ENCODE peak calls at places on chromosome 2, in ten cellular contexts. Z, V, X, D, N, E, J, G, U and A are unnamed samples.

GRCh38 chr2:216234106-216234505 is 125.0 kb downstream of the XRCC5 start:
- DNase-seq in Z (no peak), U (no peak), V (no peak), D (no peak), J (no peak), X (no peak), N (no peak), E (no peak), G (no peak), A (no peak)

GRCh38 chr2:204695506-204695905 is 150.2 kb downstream of the PARD3B start:
- DNase-seq in G (no peak), V (no peak), E (no peak), X (peak), U (no peak), N (no peak), J (peak), D (no peak), Z (no peak), A (peak)

GRCh38 chr2:142716463-142717242 is 160.8 kb upstream of the KYNU start:
- DNase-seq in V (no peak), U (no peak), Z (no peak), G (no peak), N (peak), D (peak), J (peak), X (peak), E (no peak), A (peak)

GRCh38 chr2:637406-637776 is 39.8 kb downstream of the TMEM18 start:
- DNase-seq in U (no peak), X (no peak), G (peak), D (no peak), N (no peak), V (no peak), Z (no peak), E (no peak), J (no peak), A (no peak)

GRCh38 chr2:172480301-172481218 is 53.2 kb downstream of the ITGA6 start:
- DNase-seq in U (no peak), J (peak), G (no peak), E (peak), N (no peak), D (no peak), X (peak), Z (peak), V (peak), A (peak)

GRCh38 chr2:163735692-163736432 is at the start of gene FIGN:
- DNase-seq in V (no peak), N (peak), J (peak), X (peak), G (peak), U (peak), Z (peak), E (peak), D (peak), A (peak)

GRCh38 chr2:124542932-124543640 is 518.0 kb downstream of the CNTNAP5 start:
- DNase-seq in V (no peak), X (no peak), N (no peak), J (no peak), D (no peak), U (no peak), E (no peak), Z (no peak), G (no peak), A (no peak)

GRCh38 chr2:13638181-13638580 is 921.4 kb downstream of the TRIB2 start:
- DNase-seq in Z (no peak), U (no peak), X (no peak), E (no peak), D (peak), N (peak), J (peak), V (no peak), G (no peak), A (peak)

DNA sequence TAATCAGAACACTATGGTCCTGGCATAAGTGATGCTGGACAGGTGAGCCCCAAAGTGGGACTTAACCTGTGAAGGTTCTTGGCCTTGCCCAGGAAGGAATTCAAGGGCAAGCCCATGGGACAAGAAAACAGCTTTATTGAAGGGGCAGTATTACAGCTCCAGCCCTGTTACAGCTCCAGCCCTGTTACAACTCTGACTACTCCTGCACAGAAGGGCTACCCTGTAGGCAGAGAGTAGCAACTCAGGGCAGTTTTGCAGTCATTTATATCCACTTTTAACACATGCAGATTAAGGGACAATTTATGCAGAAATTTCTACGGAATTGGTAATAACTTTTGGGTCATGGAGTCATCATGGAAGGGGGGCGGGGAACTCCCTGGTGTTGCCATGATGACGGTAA is 15.7 kb downstream of the IL37 start:
- DNase-seq in E (no peak), Z (no peak), J (no peak), D (no peak), N (no peak), U (no peak), G (no peak), V (no peak), X (no peak), A (no peak)
- H3K4me3 ChIP-seq in E (no peak), Z (no peak), J (no peak), D (no peak), N (no peak), U (no peak), G (no peak), V (no peak), X (no peak), A (no peak)

GRCh38 chr2:55419514-55420243 is at the start of gene CCDC88A:
- DNase-seq in J (peak), E (peak), U (peak), X (peak), Z (peak), N (peak), D (peak), V (peak), G (peak), A (peak)
- TF ChIP-seq CTCF in J (peak), E (peak), U (no peak), X (peak), Z (peak), N (peak), D (no peak), V (no peak), G (peak), A (peak)

GRCh38 chr2:99156901-99157300 is 2.1 kb downstream of the LIPT1 start:
- DNase-seq in D (no peak), N (no peak), J (no peak), V (peak), U (no peak), G (no peak), E (no peak), X (no peak), Z (no peak), A (no peak)
- H3K4me3 ChIP-seq in D (no peak), N (no peak), J (no peak), V (no peak), U (no peak), G (no peak), E (no peak), X (no peak), Z (no peak), A (no peak)

GRCh38 chr2:156333951-156334495 is 1.5 kb upstream of the NR4A2 start:
- DNase-seq in V (peak), G (peak), X (peak), D (peak), Z (peak), N (no peak), J (peak), U (no peak), E (peak), A (peak)

GRCh38 chr2:156331572-156332451 is 709 bp downstream of the NR4A2 start:
- DNase-seq in N (peak), X (peak), D (peak), J (peak), E (no peak), Z (peak), G (peak), U (peak), V (peak), A (peak)

GRCh38 chr2:156334496-156335478 is 2.3 kb upstream of the NR4A2 start:
- DNase-seq in U (peak), D (peak), J (peak), Z (peak), V (no peak), X (peak), E (peak), N (peak), G (peak), A (peak)

GRCh38 chr2:156332452-156333273 is at the start of gene NR4A2:
- DNase-seq in J (peak), Z (peak), G (peak), U (peak), N (peak), X (peak), V (peak), D (peak), E (peak), A (peak)

GRCh38 chr2:156333274-156333950 is 891 bp upstream of the NR4A2 start:
- DNase-seq in D (no peak), X (no peak), J (no peak), Z (no peak), G (no peak), U (no peak), V (no peak), E (no peak), N (no peak), A (no peak)
- TF ChIP-seq CTCF in D (no peak), X (no peak), J (no peak), Z (no peak), G (no peak), U (no peak), V (no peak), E (no peak), N (no peak), A (no peak)